ENCODE peak calls at places on chromosomes 6 and 20, in six cellular contexts. M is K562, Y is A549, C is GM12878, T is H1, R is IMR-90. U is an unnamed sample.

GRCh38 chr6:165119231-165120020 is 190.0 kb downstream of the C6orf118 start:
- DNase-seq in M (no peak), Y (no peak), C (no peak), R (no peak), T (no peak), U (no peak)

GRCh38 chr20:52953020-52953419 is 19.1 kb upstream of the TSHZ2 start:
- DNase-seq in C (no peak), Y (no peak), R (no peak), M (no peak), T (no peak), U (no peak)

GRCh38 chr6:158774734-158775449 is 44.3 kb downstream of the EZR start:
- DNase-seq in T (no peak), Y (no peak), M (no peak), R (no peak), C (no peak), U (no peak)

GRCh38 chr20:25389381-25389857 is 1.2 kb downstream of the ABHD12 start:
- DNase-seq in C (no peak), M (no peak), T (no peak), Y (peak; percentile 42), R (peak; percentile 57), U (peak; percentile 13)

GRCh38 chr6:89385156-89385667 is 26.9 kb downstream of the RRAGD start:
- DNase-seq in T (peak; percentile 37), Y (peak; percentile 7), R (no peak), C (peak; percentile 51), M (no peak), U (no peak)

GRCh38 chr6:151034825-151035781 is 169.6 kb downstream of the MTHFD1L start:
- DNase-seq in M (no peak), T (no peak), Y (no peak), R (no peak), C (no peak), U (no peak)

GRCh38 chr6:23611776-23612381 is 514.1 kb upstream of the NRSN1 start:
- DNase-seq in M (no peak), C (no peak), R (no peak), Y (no peak), T (no peak), U (peak; percentile 86)

GRCh38 chr20:20452254-20452676 is 84.4 kb downstream of the INSM1 start:
- DNase-seq in C (peak; percentile 63), Y (no peak), T (peak; percentile 76), M (no peak), R (peak; percentile 78), U (no peak)

GRCh38 chr20:5734559-5735137 is 15.6 kb upstream of the SHLD1 start:
- DNase-seq in Y (peak; percentile 58), M (no peak), R (peak; percentile 45), T (no peak), C (no peak), U (no peak)

GRCh38 chr6:44035621-44036020 is 91.6 kb downstream of the MRPL14 start:
- DNase-seq in C (no peak), R (peak; percentile 40), M (no peak), Y (no peak), T (no peak), U (no peak)

GRCh38 chr20:38774167-38774566 is 25.9 kb downstream of the ACTR5 start:
- DNase-seq in T (no peak), M (no peak), Y (no peak), R (no peak), C (no peak), U (no peak)

GRCh38 chr20:59848182-59848581 is 85.3 kb downstream of the SYCP2 start:
- DNase-seq in Y (no peak), M (no peak), T (no peak), R (no peak), C (no peak), U (no peak)

GRCh38 chr20:59850018-59850641 is 83.3 kb downstream of the SYCP2 start:
- DNase-seq in M (peak; percentile 30), R (peak; percentile 42), Y (peak; percentile 49), C (peak; percentile 9), T (no peak), U (no peak)

GRCh38 chr20:59845472-59845871 is 88.0 kb downstream of the SYCP2 start:
- DNase-seq in Y (no peak), M (no peak), R (no peak), T (no peak), C (no peak), U (no peak)
- TF ChIP-seq USF2 in Y (no peak), M (no peak), R (no peak), T (no peak), C (no peak), U (no peak)

DNA sequence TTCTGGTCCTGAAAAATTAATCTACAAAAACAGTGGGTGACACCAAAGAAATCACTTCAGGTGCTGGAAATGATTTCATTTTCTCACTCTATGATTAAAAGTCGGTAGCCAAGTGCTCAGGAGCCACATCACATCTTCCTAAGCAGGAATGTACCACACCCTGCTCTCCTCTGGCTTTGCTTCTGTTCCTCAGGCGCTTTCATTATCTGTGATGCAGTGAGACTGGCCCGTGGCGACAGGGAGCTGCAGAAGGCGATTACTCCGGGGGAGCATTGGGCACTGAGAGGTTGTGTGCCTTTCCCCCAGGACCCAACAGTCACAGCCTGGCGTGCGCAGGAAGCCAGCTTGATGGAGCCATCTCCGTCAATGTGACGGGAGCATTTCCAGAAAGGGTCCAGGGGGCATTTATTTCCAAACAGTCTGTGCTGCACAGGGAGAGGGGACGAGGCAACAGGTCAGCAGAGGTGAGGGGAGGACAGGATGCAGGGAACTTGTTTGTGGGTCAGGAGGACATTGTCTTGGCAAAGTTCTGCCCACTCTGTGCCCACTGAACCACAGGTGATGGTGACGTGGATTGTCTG is 5.6 kb upstream of the ZNF831 start:
- DNase-seq in M (no peak), T (no peak), R (no peak), Y (no peak), C (no peak), U (no peak)
- TF ChIP-seq RFX5 in M (no peak), T (no peak), R (no peak), Y (no peak), C (no peak), U (no peak)

GRCh38 chr20:62644044-62644795 is 1.9 kb downstream of the SLCO4A1 start:
- DNase-seq in R (no peak), C (no peak), T (no peak), Y (no peak), M (no peak), U (no peak)
- H3K4me3 ChIP-seq in R (no peak overlapping the region), C (peak overlapping the region; percentile 14), T (no peak overlapping the region), Y (no peak overlapping the region), M (no peak overlapping the region), U (no peak overlapping the region)

DNA sequence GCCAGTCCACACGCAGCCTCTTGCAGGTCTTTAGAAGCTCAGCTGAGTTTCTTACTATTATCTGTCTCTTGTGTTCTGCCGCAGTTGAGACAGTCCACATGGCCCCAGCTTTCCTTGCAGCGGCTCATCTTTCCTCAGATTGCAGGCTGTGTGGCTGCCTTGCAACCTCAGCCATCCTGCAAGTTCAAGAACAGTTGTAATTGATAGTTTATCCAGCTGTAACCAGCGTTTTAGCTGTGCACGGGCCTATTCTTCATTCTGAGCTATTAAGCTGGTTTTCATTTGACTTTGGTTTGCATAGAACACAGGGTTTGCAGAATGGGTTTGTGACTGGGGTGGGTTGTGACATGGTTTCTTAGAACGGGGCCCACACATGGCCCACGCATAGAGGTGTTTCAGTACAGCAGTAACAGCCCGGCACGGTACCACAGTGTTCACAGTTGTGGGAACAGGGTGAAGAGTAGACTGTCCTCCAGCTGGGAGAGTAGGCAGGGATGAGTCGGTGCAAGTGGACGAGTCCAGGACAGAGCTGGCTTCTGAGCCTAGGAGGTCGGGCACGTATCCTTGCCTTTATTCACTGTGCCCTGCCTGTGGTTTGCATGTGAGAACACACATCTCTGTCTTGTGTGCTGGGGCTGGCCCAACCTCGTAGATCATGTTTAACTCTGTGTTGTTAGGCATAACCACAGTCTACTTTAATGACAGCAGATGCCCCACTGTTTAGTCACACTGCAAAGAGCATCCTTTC is 89.3 kb downstream of the RPP40 start:
- DNase-seq in Y (no peak), T (no peak), M (no peak), C (no peak), R (peak; percentile 69), U (no peak)
- TF ChIP-seq USF2 in Y (no peak), T (no peak), M (no peak), C (no peak), R (no peak), U (no peak)

GRCh38 chr6:30722280-30723112 is 2.3 kb downstream of the TUBB start:
- DNase-seq in M (peak; percentile 72), T (peak; percentile 92), C (no peak), R (peak; percentile 69), Y (peak; percentile 73), U (peak; percentile 73)

GRCh38 chr6:30719356-30719755 is 796 bp upstream of the TUBB start:
- DNase-seq in T (no peak), M (no peak), C (no peak), R (no peak), Y (no peak), U (no peak)

GRCh38 chr6:30720738-30721197 is 616 bp downstream of the TUBB start:
- DNase-seq in C (no peak), Y (peak; percentile 72), M (peak; percentile 61), R (peak; percentile 32), T (peak; percentile 72), U (peak; percentile 67)

GRCh38 chr6:30721198-30722024 is 1.3 kb downstream of the TUBB start:
- DNase-seq in R (peak; percentile 87), T (peak; percentile 91), C (no peak), Y (peak; percentile 87), M (peak; percentile 91), U (peak; percentile 91)

DNA sequence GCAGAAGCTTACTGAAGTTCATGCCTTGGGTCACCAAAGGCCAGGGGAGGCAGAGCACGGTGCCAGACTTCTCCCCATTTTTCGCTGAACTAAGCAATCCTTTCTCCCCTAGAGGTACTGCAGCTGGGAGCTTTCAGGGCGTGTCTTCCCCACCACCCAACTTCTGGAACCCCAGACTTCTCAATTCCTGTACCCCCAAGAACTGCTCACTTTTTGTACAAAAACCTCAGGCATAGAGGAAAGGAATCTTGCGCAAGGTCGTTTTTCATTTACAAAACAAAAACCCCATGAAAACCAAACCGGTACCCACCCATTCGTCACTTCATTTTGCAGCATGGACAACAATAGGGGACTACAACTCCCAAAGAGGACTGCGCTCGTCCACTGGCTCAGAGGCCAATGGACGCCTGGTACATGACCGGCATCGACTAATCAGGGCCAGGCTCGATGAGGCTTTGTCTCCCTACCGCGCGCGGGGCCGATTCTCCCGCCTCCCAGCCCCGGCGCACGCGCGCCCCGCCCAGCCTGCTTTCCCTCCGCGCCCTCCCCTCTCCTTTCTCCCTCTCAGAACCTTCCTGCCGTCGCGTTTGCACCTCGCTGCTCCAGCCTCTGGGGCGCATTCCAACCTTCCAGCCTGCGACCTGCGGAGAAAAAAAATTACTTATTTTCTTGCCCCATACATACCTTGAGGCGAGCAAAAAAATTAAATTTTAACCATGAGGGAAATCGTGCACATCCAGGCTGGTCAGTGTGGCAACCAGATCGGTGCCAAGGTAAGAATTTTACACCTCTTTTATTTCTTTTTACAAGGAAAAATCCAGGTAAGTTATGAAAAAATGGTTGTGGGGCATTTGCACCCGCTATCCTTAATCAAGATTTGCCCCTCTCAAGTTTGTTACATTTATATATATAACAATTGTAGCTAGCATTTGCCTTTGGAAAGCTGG is at the start of gene TUBB:
- DNase-seq in R (peak; percentile 97), M (peak; percentile 83), T (peak; percentile 95), Y (peak; percentile 96), C (peak; percentile 91), U (peak; percentile 86)
- TF ChIP-seq RFX5 in R (no peak), M (peak; percentile 3), T (no peak), Y (no peak), C (no peak), U (no peak)

U was measured in SK-N-SH.